ENCODE peak calls at places on chromosomes 5 and 9, in six cellular contexts. V is GM12891, T is HepG2, F is H1, O is GM12878, E is K562. H is an unnamed sample.
A peak's percentile ranks its signal among the peaks of the same experiment; 100 is the strongest.

GRCh38 chr9:110536802-110537201 is 42.7 kb downstream of the SVEP1 start:
- DNase-seq in V (no peak), T (no peak), F (no peak), O (no peak), E (no peak), H (no peak)

GRCh38 chr9:113589407-113589806 is 125.9 kb downstream of the RGS3 start:
- DNase-seq in V (no peak), T (no peak), F (no peak), O (no peak), E (no peak), H (no peak)

GRCh38 chr9:89929721-89930480 is 325.1 kb downstream of the GADD45G start:
- DNase-seq in V (no peak), T (no peak), F (no peak), O (no peak), E (no peak), H (no peak)

GRCh38 chr5:142627371-142628217 is 58.3 kb downstream of the FGF1 start:
- DNase-seq in V (no peak), T (no peak), F (no peak), O (no peak), E (no peak), H (no peak)

GRCh38 chr5:91175708-91176107 is 207.4 kb downstream of the ARRDC3 start:
- DNase-seq in V (no peak), T (no peak), F (no peak), O (no peak), E (no peak), H (no peak)

GRCh38 chr5:120366047-120366446 is 98.1 kb upstream of the PRR16 start:
- DNase-seq in V (no peak), T (no peak), F (no peak), O (no peak), E (no peak), H (no peak)

GRCh38 chr5:180471866-180472265 is 22.3 kb upstream of the CNOT6 start:
- DNase-seq in V (no peak), T (no peak), F (no peak), O (no peak), E (no peak), H (no peak)

GRCh38 chr5:51226420-51226735 is 156.9 kb upstream of the ISL1 start:
- DNase-seq in V (no peak), T (peak; percentile 13), F (peak; percentile 49), O (no peak), E (no peak), H (no peak)

GRCh38 chr5:173705512-173705825 is 89.0 kb upstream of the BOD1 start:
- DNase-seq in V (no peak), T (no peak), F (no peak), O (no peak), E (no peak), H (no peak)

GRCh38 chr9:100472725-100473261 is at the start of gene TMEFF1:
- DNase-seq in V (peak; percentile 68), T (peak; percentile 30), F (peak; percentile 89), O (no peak), E (peak; percentile 89), H (peak; percentile 48)

GRCh38 chr9:108479989-108480652 is 375.7 kb downstream of the ACTL7B start:
- DNase-seq in V (no peak), T (no peak), F (no peak), O (no peak), E (no peak), H (no peak)

GRCh38 chr5:11300736-11301135 is 539.7 kb upstream of the DAP start:
- DNase-seq in V (no peak), T (no peak), F (no peak), O (no peak), E (no peak), H (no peak)

GRCh38 chr5:63553069-63553468 is 409.2 kb downstream of the HTR1A start:
- DNase-seq in V (no peak), T (no peak), F (no peak), O (no peak), E (no peak), H (no peak)

GRCh38 chr9:84697494-84698114 is 28.1 kb downstream of the NTRK2 start:
- DNase-seq in V (peak; percentile 29), T (peak; percentile 22), F (peak; percentile 90), O (no peak), E (peak; percentile 11), H (peak; percentile 27)

GRCh38 chr9:86659413-86660046 is 287.8 kb downstream of the GAS1 start:
- DNase-seq in V (no peak), T (no peak), F (no peak), O (no peak), E (no peak), H (no peak)

GRCh38 chr5:92956886-92957285 is 624.1 kb downstream of the NR2F1-AS1 start:
- DNase-seq in V (no peak), T (no peak), F (no peak), O (no peak), E (no peak), H (no peak)

GRCh38 chr5:133610489-133611356 is 1.6 kb downstream of the FSTL4 start:
- DNase-seq in V (peak; percentile 61), T (peak; percentile 23), F (peak; percentile 50), O (no peak), E (peak; percentile 53), H (peak; percentile 46)

GRCh38 chr9:93317495-93318094 is 133.7 kb downstream of the WNK2 start:
- DNase-seq in V (no peak), T (no peak), F (no peak), O (no peak), E (no peak), H (no peak)

GRCh38 chr5:14331377-14331776 is 188.2 kb downstream of the TRIO start:
- DNase-seq in V (peak; percentile 19), T (no peak), F (no peak), O (no peak), E (no peak), H (no peak)

GRCh38 chr5:173556142-173557028 is 60.1 kb downstream of the BOD1 start:
- DNase-seq in V (no peak), T (no peak), F (no peak), O (no peak), E (no peak), H (no peak)

GRCh38 chr5:96901841-96902240 is 25.5 kb downstream of the ERAP2 start:
- DNase-seq in V (no peak), T (no peak), F (no peak), O (no peak), E (no peak), H (no peak)

GRCh38 chr9:91119679-91120078 is 242.0 kb downstream of the AUH start:
- DNase-seq in V (no peak), T (no peak), F (no peak), O (no peak), E (no peak), H (no peak)

GRCh38 chr5:119304439-119304838 is 51.4 kb upstream of the TNFAIP8 start:
- DNase-seq in V (no peak), T (peak; percentile 60), F (no peak), O (no peak), E (no peak), H (no peak)

GRCh38 chr9:134559013-134559412 is 82.6 kb upstream of the COL5A1 start:
- DNase-seq in V (no peak), T (no peak), F (no peak), O (no peak), E (no peak), H (no peak)

GRCh38 chr5:16855475-16855874 is 80.6 kb downstream of the MYO10 start:
- DNase-seq in V (no peak), T (no peak), F (no peak), O (no peak), E (no peak), H (no peak)

GRCh38 chr5:77358566-77359205 is 133.4 kb downstream of the WDR41 start:
- DNase-seq in V (no peak), T (no peak), F (no peak), O (no peak), E (no peak), H (no peak)

GRCh38 chr9:8382777-8383527 is 583.4 kb upstream of the DMAC1 start:
- DNase-seq in V (no peak), T (no peak), F (no peak), O (no peak), E (no peak), H (no peak)

DNA sequence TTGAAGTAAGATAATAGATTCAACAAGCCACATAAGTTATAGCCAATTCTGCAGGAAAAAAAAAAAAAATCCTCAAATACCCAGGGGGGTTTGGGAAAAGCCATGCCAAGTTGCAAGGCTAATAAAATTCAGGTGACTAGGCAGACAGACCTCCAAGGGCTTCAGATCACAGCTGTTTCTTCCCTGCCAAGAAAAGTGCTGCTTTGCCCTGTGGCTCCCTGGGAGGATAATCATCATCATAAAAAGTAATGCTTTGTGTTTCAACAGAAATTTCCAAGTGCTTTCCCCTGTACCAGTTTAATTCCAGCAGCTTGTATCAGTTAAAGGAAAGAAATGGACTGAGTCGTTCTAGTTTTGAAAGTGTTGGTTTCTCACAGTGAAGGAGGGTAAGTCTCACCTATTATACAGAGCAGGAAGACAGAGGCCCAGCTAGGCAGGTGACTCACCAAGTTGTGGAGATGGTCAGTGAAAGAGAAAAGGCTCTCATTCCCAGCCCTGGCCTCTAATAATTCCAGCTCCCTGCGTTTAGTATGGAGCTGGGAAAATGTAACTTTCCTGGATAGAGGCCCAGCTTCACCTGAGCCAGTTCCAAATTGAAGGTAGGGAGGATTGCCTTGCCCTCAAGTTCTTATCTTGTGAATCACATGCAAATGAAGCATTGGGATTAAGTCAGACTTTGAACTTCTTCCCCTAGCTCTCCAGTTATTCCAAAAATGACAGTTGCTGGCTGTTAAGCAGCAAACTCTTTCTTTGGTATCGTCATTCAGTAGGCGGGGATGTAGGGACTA is 263.4 kb downstream of the GRIA1 start:
- DNase-seq in V (no peak), T (no peak), F (no peak), O (no peak), E (no peak), H (no peak)
- TF ChIP-seq POLR2AphosphoS5 in V (no peak), T (no peak), F (no peak), O (no peak), E (no peak), H (no peak)

DNA sequence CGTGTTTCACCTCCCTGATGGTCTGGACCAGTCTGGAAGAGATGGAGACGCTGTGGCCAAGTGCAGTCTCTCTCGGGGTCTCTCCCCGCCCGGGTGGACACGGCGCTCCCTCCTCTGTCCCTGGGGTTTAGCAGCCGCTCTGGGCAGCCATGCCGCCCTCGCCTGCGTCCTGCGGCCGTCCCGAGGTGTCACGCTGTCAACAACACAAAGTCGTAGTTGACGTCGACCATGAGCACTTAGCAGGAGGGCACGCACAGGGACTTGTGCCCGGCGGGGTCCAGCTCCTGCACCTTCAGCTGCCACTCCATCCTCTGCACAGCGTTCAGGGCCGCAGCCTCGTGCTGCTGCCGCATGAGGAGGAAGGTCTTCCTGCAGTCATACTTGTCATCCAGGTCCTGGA is 368.9 kb downstream of the CDH9 start:
- DNase-seq in V (no peak), T (no peak), F (no peak), O (no peak), E (no peak), H (no peak)
- TF ChIP-seq TAF1 in V (no peak), T (no peak), F (no peak), O (no peak), E (no peak), H (no peak)

GRCh38 chr9:129108805-129109370 is 1.7 kb downstream of the CRAT start:
- DNase-seq in V (no peak), T (no peak), F (no peak), O (no peak), E (no peak), H (no peak)
- TF ChIP-seq POLR2A in V (no peak), T (no peak), F (no peak), O (no peak), E (no peak), H (no peak)

DNA sequence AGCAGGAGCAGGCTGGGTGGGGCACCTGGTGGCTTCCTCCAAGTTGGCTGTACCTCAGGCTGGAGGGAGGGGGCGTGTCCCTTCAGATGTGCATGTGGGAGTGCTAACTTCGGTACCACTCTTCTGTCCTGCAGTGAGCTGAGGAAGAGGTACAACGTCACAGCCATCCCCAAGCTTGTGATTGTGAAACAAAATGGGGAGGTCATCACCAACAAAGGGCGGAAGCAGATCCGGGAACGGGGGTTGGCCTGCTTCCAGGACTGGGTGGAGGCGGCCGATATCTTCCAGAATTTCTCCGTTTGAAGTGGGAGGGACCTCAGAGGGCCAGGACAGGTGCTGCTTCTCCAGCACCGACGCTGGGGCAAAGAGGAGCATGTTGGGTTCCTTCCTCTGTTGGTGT is 9.3 kb downstream of the NXNL2 start:
- DNase-seq in V (no peak), T (no peak), F (no peak), O (no peak), E (peak; percentile 23), H (no peak)
- TF ChIP-seq POLR2AphosphoS5 in V (no peak), T (no peak), F (no peak), O (no peak), E (no peak), H (no peak)